ENCODE peak calls at places on chromosomes 7 and 10, in seven cellular contexts. Y, C, Q, P, E, N and T are unnamed samples.

GRCh38 chr10:104085801-104086400 is at the start of gene COL17A1:
- DNase-seq in C (no peak), P (no peak), N (no peak), Y (no peak), Q (no peak), E (no peak), T (no peak)

GRCh38 chr10:132848306-132848705 is 62.4 kb upstream of the NKX6-2 start:
- DNase-seq in Y (peak; percentile 54), C (no peak), P (no peak), N (no peak), Q (no peak), E (no peak), T (no peak)

GRCh38 chr10:102656026-102656425 is 11.7 kb downstream of the TRIM8 start:
- DNase-seq in P (no peak), E (no peak), Y (no peak), N (no peak), Q (no peak), C (no peak), T (no peak)

GRCh38 chr7:12130664-12131063 is 80.4 kb upstream of the TMEM106B start:
- DNase-seq in E (no peak), Y (no peak), C (no peak), Q (no peak), N (no peak), P (no peak), T (no peak)

GRCh38 chr10:4838743-4839142 is 12.7 kb downstream of the AKR1E2 start:
- DNase-seq in Y (no peak), P (no peak), N (no peak), E (no peak), Q (no peak), C (no peak), T (no peak)

GRCh38 chr10:114458955-114459354 is 54.7 kb upstream of the AFAP1L2 start:
- DNase-seq in Q (peak; percentile 8), Y (peak; percentile 71), E (peak; percentile 27), P (no peak), N (peak; percentile 39), C (peak; percentile 31), T (peak; percentile 12)

GRCh38 chr7:133273221-133273620 is 20.3 kb downstream of the EXOC4 start:
- DNase-seq in E (no peak), Y (no peak), P (no peak), C (no peak), Q (no peak), N (no peak), T (no peak)

GRCh38 chr7:23334482-23335056 is 35.4 kb downstream of the MALSU1 start:
- DNase-seq in E (no peak), N (no peak), Y (no peak), C (no peak), Q (peak; percentile 94), P (no peak), T (no peak)

GRCh38 chr7:17680026-17680425 is 260.3 kb downstream of the SNX13 start:
- DNase-seq in C (no peak), N (no peak), E (no peak), Y (no peak), P (no peak), Q (no peak), T (no peak)

GRCh38 chr10:82925547-82925946 is 1050.6 kb downstream of the NRG3 start:
- DNase-seq in Y (no peak), E (no peak), P (no peak), Q (no peak), C (no peak), N (no peak), T (no peak)

GRCh38 chr7:75596727-75597614 is 104.9 kb downstream of the SPDYE5 start:
- DNase-seq in E (peak; percentile 46), P (peak; percentile 30), Q (no peak), N (no peak), Y (no peak), C (peak; percentile 48), T (no peak)

GRCh38 chr7:54705436-54705835 is 53.6 kb downstream of the SEC61G start:
- DNase-seq in N (no peak), Q (no peak), P (peak; percentile 33), E (no peak), Y (no peak), C (no peak), T (no peak)

GRCh38 chr10:113322843-113323242 is 230.0 kb upstream of the HABP2 start:
- DNase-seq in Q (no peak), P (no peak), E (no peak), N (no peak), C (no peak), Y (no peak), T (no peak)

GRCh38 chr10:113329121-113329596 is 223.7 kb upstream of the HABP2 start:
- DNase-seq in E (no peak), C (no peak), Y (peak; percentile 20), N (no peak), P (no peak), Q (no peak), T (no peak)

GRCh38 chr10:113320980-113321379 is 231.9 kb upstream of the HABP2 start:
- DNase-seq in Y (no peak), E (no peak), P (no peak), N (no peak), C (no peak), Q (no peak), T (no peak)

GRCh38 chr10:113323985-113324384 is 228.9 kb upstream of the HABP2 start:
- DNase-seq in Q (no peak), P (no peak), C (no peak), E (no peak), N (no peak), Y (no peak), T (no peak)

DNA sequence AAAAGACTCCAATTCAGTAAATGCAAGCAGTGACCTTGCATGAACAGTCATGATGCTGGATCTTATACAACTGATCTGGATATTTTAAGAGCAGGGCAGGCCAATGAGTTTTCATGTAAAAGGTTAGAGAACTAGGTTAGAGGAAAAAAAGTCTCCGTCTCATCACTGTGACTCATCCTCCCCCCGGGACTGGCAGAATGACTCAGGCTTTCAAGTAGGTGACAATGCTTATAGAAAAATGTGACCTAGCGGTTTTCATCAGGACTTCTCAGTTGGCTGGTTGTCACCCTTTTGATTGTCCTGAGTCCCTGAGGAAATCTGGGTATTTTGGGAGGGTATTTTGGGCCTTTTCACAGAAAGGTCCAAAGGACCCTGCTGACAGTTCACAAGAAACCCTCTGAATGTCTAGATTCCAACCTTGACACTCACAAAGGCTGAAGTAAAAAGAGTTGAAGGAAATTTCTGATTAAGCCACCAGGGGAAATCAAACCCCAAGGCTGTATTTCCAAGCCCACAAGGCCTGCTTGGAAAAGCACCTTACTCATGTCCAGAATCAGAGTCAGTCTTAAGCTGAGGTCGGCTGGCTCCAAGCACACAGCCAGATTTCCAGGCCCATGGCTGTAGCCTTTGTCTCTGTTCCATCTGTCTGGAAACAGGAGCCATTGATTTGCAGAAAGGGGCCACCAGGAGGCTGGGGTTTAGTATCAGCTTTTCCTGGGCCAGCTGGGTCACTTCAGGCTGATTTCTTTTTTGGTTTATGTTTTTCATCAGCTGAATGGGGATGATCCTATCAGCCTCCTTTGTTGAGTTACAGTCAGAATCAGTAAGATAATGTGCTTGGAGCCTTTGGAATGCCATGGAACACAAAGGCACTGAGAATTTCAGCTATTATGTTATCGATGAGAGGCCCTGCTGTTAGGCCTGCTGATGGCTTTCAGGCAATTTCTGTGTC is 226.4 kb upstream of the HABP2 start:
- DNase-seq in N (peak; percentile 10), C (peak; percentile 9), E (peak; percentile 63), Y (peak; percentile 39), P (peak; percentile 42), Q (peak; percentile 29), T (peak; percentile 13)
- TF ChIP-seq TAF1 in N (no peak), C (no peak), E (no peak), Y (no peak), P (no peak), Q (no peak), T (no peak)

GRCh38 chr10:72747521-72747920 is 55.6 kb downstream of the MCU start:
- DNase-seq in N (no peak), Y (no peak), E (no peak), C (no peak), Q (no peak), P (no peak), T (no peak)
- TF ChIP-seq TAF1 in N (no peak), Y (no peak), E (no peak), C (no peak), Q (no peak), P (no peak), T (no peak)

DNA sequence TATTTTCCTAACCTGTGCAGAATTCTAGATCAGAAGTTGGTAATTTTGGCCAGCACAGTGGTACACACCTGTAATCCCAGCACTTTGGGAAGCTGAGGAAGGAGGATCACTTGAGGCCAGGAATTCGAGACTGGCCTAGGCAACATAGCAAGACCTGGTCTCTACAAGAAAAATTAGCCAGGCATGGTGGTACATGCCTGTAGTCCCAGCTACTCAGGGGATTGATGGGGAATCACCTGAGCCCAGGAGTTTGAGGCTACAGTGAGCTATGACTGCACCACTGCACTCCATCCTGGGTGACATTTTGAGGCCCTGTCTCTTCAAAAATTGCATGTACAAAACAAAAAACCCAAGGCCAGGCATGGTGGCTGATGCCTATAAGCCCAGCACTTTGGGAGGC is 8.6 kb downstream of the PGAM1 start:
- DNase-seq in Q (no peak), C (no peak), Y (no peak), N (no peak), P (no peak), E (no peak), T (no peak)
- TF ChIP-seq TAF1 in Q (no peak), C (no peak), Y (no peak), N (no peak), P (no peak), E (no peak), T (no peak)

GRCh38 chr7:27146491-27147210 is 923 bp downstream of the HOXA6 start:
- DNase-seq in Q (no peak), Y (peak; percentile 29), E (no peak), C (no peak), P (no peak), N (no peak), T (no peak)

GRCh38 chr7:27148776-27149641 is 1.4 kb upstream of the HOXA6 start:
- DNase-seq in E (no peak), C (no peak), Q (no peak), P (no peak), N (no peak), Y (no peak), T (no peak)

GRCh38 chr7:27148031-27148775 is 629 bp upstream of the HOXA6 start:
- DNase-seq in C (no peak), Y (peak; percentile 36), P (no peak), N (no peak), Q (no peak), E (no peak), T (no peak)

GRCh38 chr7:27145884-27146401 is 1.6 kb downstream of the HOXA6 start:
- DNase-seq in Q (no peak), Y (peak; percentile 39), E (no peak), N (no peak), P (no peak), C (no peak), T (no peak)

DNA sequence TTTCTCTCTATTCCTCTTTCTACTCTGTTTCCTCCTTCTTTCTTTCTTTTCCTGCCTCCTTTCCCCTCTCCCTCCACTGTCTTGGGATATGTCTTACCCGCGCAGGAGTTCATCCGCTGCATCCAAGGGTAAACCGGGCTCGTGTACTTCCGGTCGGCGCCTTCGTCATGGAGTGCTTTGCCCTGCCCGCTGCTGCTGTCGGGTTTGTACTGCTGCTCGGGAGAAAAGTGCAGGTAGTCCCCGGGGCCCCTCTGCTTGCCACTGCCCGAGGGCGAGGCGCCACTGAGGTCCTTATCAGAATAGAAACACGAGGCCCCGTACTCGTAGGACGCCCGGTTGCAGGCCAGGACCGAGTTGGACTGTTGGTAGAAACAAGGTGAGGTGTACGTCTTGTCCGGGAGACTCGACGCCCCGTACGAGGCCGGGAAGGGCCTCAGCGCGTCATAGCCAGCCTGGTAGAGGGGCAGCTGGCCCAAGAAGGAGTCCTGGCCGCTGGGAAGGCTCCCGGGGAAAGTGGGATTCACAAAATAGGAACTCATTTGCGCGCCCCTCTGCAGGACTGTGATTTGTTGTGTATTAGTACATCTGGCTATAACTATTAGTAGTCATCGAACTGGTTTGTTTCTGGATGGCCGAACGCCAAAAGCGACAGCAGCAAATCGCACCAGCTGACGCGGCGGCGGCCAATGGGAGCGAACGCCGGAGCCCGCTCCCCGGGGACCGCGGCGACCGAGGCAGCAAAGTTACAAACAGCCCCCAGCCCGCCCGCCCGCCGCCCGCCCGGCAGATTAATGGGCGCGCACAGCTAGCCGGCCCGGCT is at the start of gene HOXA6:
- DNase-seq in E (no peak), P (no peak), Q (no peak), N (no peak), C (no peak), Y (peak; percentile 47), T (no peak)
- TF ChIP-seq TAF1 in E (no peak), P (no peak), Q (no peak), N (no peak), C (no peak), Y (no peak), T (no peak)